ENCODE peak calls at places on chromosomes 7 and 10, in five cellular contexts. G is NCI-H510A treated with DMSO at 0.1 percent for 48 hours, Y is iris pigment epithelial cell, W is NCI-H2171, J is GM23338. A is an unnamed sample.

GRCh38 chr7:131188367-131189339 is 139.0 kb upstream of the MKLN1 start:
- DNase-seq in Y (peak), J (no peak), W (no peak), G (peak), A (no peak)

GRCh38 chr10:95312986-95313495 is 22.2 kb upstream of the PDLIM1 start:
- DNase-seq in Y (no peak), J (peak), G (no peak), W (no peak), A (no peak)

GRCh38 chr10:67520924-67521520 is 175.0 kb downstream of the CTNNA3 start:
- DNase-seq in W (no peak), G (peak), J (peak), Y (peak), A (peak)

GRCh38 chr10:89553064-89553734 is 17.8 kb upstream of the SLC16A12 start:
- DNase-seq in G (no peak), J (no peak), Y (peak), W (no peak), A (no peak)

GRCh38 chr7:39672176-39672575 is 48.8 kb downstream of the RALA start:
- DNase-seq in G (no peak), W (no peak), J (no peak), Y (no peak), A (no peak)

GRCh38 chr7:116661741-116662329 is 10.2 kb upstream of the MET start:
- DNase-seq in J (no peak), G (no peak), Y (no peak), W (no peak), A (no peak)

GRCh38 chr7:145862212-145862611 is 254.4 kb upstream of the CNTNAP2 start:
- DNase-seq in W (no peak), J (no peak), G (no peak), Y (no peak), A (no peak)

GRCh38 chr10:103954543-103954942 is 12.4 kb upstream of the SLK start:
- DNase-seq in Y (no peak), W (no peak), J (no peak), G (no peak), A (no peak)

GRCh38 chr10:44848211-44848610 is 62.9 kb upstream of the TMEM72 start:
- DNase-seq in G (no peak), Y (no peak), J (no peak), W (no peak), A (no peak)

GRCh38 chr7:137703291-137704010 is 143.3 kb downstream of the DGKI start:
- DNase-seq in Y (peak), J (no peak), G (no peak), W (no peak), A (no peak)

GRCh38 chr10:115624448-115624847 is 531.3 kb downstream of the ATRNL1 start:
- DNase-seq in J (no peak), W (no peak), G (peak), Y (peak), A (no peak)

GRCh38 chr10:7492660-7493046 is 81.8 kb upstream of the SFMBT2 start:
- DNase-seq in J (no peak), G (no peak), W (no peak), Y (no peak), A (no peak)

GRCh38 chr7:97639036-97639435 is 92.8 kb upstream of the TAC1 start:
- DNase-seq in G (no peak), W (no peak), J (no peak), Y (peak), A (no peak)

GRCh38 chr7:116592041-116592355 is 67.2 kb downstream of the CAV1 start:
- DNase-seq in Y (no peak), W (no peak), J (no peak), G (no peak), A (no peak)

GRCh38 chr7:9785211-9785610 is 1188.5 kb upstream of the PHF14 start:
- DNase-seq in J (no peak), Y (no peak), G (no peak), W (no peak), A (no peak)

GRCh38 chr10:103896225-103896624 is 21.8 kb downstream of the STN1 start:
- DNase-seq in J (no peak), G (no peak), W (no peak), Y (peak), A (no peak)

GRCh38 chr10:88390041-88390440 is 193.1 kb downstream of the RNLS start:
- DNase-seq in J (no peak), Y (no peak), W (no peak), G (no peak), A (no peak)

GRCh38 chr10:113317476-113317875 is 235.4 kb upstream of the HABP2 start:
- DNase-seq in G (no peak), W (no peak), J (no peak), Y (no peak), A (no peak)

GRCh38 chr7:19026888-19027287 is 90.5 kb downstream of the TWIST1 start:
- DNase-seq in G (no peak), Y (peak), W (no peak), J (no peak), A (no peak)

GRCh38 chr7:112272921-112273561 is 66.5 kb downstream of the ZNF277 start:
- DNase-seq in Y (peak), J (peak), W (no peak), G (peak), A (no peak)

GRCh38 chr7:41418337-41418736 is 284.6 kb downstream of the INHBA start:
- DNase-seq in J (peak), W (no peak), Y (no peak), G (no peak), A (no peak)

GRCh38 chr10:132992433-132993215 is 50.3 kb upstream of the CFAP46 start:
- DNase-seq in G (no peak), J (no peak), Y (no peak), W (no peak), A (no peak)

GRCh38 chr10:84348431-84348830 is 20.0 kb downstream of the CCSER2 start:
- DNase-seq in Y (peak), G (no peak), W (no peak), J (no peak), A (no peak)

GRCh38 chr7:150403376-150404171 is 24.4 kb downstream of the ZNF775 start:
- DNase-seq in W (no peak), G (no peak), Y (no peak), J (no peak), A (no peak)

GRCh38 chr10:80500572-80501380 is 36.9 kb upstream of the SH2D4B start:
- DNase-seq in Y (no peak), J (peak), W (no peak), G (no peak), A (no peak)

GRCh38 chr7:100093498-100093897 is 4.7 kb downstream of the COPS6 start:
- DNase-seq in W (no peak), J (no peak), G (no peak), Y (no peak), A (no peak)

GRCh38 chr7:98737176-98737575 is 120.1 kb downstream of the NPTX2 start:
- DNase-seq in W (no peak), J (no peak), G (no peak), Y (no peak), A (no peak)

GRCh38 chr7:17407229-17407628 is 108.8 kb downstream of the AHR start:
- DNase-seq in G (no peak), J (no peak), Y (no peak), W (no peak), A (no peak)

GRCh38 chr7:98375664-98376063 is 25.2 kb downstream of the BAIAP2L1 start:
- DNase-seq in J (no peak), W (no peak), Y (no peak), G (no peak), A (no peak)

GRCh38 chr7:45716380-45717203 is 142.4 kb downstream of the ADCY1 start:
- DNase-seq in J (no peak), Y (no peak), G (no peak), W (no peak), A (no peak)

A was measured in midbrain.